ENCODE peak calls at places on chromosome 6, in eight cellular contexts. One of them, this sample, is unnamed.

GRCh38 chr6:111113731-111114438 is 26.6 kb downstream of the SLC16A10 start:
- DNase-seq in stimulated activated CD8-positive, alpha-beta memory T cell treated with anti-CD3 and anti-CD28 coated beads, Interleukin-15, amount 100 ng/mL, for 1 hour: no peak
- DNase-seq in left lobe of liver: no peak
- DNase-seq in stimulated activated CD4-positive, alpha-beta T cell treated with anti-CD3 and anti-CD28 coated beads, Interleukin-1b, Interleukin-23, amount 100 ng/mL, for 1 hour: no peak
- DNase-seq in K562: no peak
- DNase-seq in head of caudate nucleus: peak; percentile 21
- DNase-seq in choroid plexus epithelial cell: peak; percentile 83
- DNase-seq in SW 1271: no peak
- DNase-seq in this sample: no peak

GRCh38 chr6:392441-393390 is 1.2 kb downstream of the IRF4 start:
- DNase-seq in left lobe of liver: no peak
- DNase-seq in head of caudate nucleus: no peak
- DNase-seq in choroid plexus epithelial cell: no peak
- DNase-seq in stimulated activated CD4-positive, alpha-beta T cell treated with anti-CD3 and anti-CD28 coated beads, Interleukin-1b, Interleukin-23, amount 100 ng/mL, for 1 hour: no peak
- DNase-seq in SW 1271: no peak
- DNase-seq in stimulated activated CD8-positive, alpha-beta memory T cell treated with anti-CD3 and anti-CD28 coated beads, Interleukin-15, amount 100 ng/mL, for 1 hour: no peak
- DNase-seq in K562: no peak
- DNase-seq in this sample: no peak

GRCh38 chr6:82924799-82925535 is 140.7 kb downstream of the UBE3D start:
- DNase-seq in choroid plexus epithelial cell: peak; percentile 47
- DNase-seq in stimulated activated CD8-positive, alpha-beta memory T cell treated with anti-CD3 and anti-CD28 coated beads, Interleukin-15, amount 100 ng/mL, for 1 hour: no peak
- DNase-seq in stimulated activated CD4-positive, alpha-beta T cell treated with anti-CD3 and anti-CD28 coated beads, Interleukin-1b, Interleukin-23, amount 100 ng/mL, for 1 hour: no peak
- DNase-seq in head of caudate nucleus: no peak
- DNase-seq in SW 1271: no peak
- DNase-seq in K562: no peak
- DNase-seq in left lobe of liver: no peak
- DNase-seq in this sample: no peak

GRCh38 chr6:15389079-15389758 is 143.3 kb downstream of the JARID2 start:
- DNase-seq in head of caudate nucleus: peak; percentile 26
- DNase-seq in stimulated activated CD8-positive, alpha-beta memory T cell treated with anti-CD3 and anti-CD28 coated beads, Interleukin-15, amount 100 ng/mL, for 1 hour: no peak
- DNase-seq in K562: no peak
- DNase-seq in SW 1271: no peak
- DNase-seq in left lobe of liver: peak; percentile 55
- DNase-seq in stimulated activated CD4-positive, alpha-beta T cell treated with anti-CD3 and anti-CD28 coated beads, Interleukin-1b, Interleukin-23, amount 100 ng/mL, for 1 hour: no peak
- DNase-seq in choroid plexus epithelial cell: no peak
- DNase-seq in this sample: no peak

GRCh38 chr6:156395276-156395675 is 381.9 kb upstream of the ARID1B start:
- DNase-seq in K562: no peak
- DNase-seq in stimulated activated CD4-positive, alpha-beta T cell treated with anti-CD3 and anti-CD28 coated beads, Interleukin-1b, Interleukin-23, amount 100 ng/mL, for 1 hour: no peak
- DNase-seq in choroid plexus epithelial cell: no peak
- DNase-seq in head of caudate nucleus: no peak
- DNase-seq in stimulated activated CD8-positive, alpha-beta memory T cell treated with anti-CD3 and anti-CD28 coated beads, Interleukin-15, amount 100 ng/mL, for 1 hour: no peak
- DNase-seq in left lobe of liver: no peak
- DNase-seq in SW 1271: no peak
- DNase-seq in this sample: no peak

GRCh38 chr6:36623547-36624459 is 29.6 kb downstream of the SRSF3 start:
- DNase-seq in left lobe of liver: peak; percentile 90
- DNase-seq in head of caudate nucleus: peak; percentile 86
- DNase-seq in SW 1271: peak; percentile 68
- DNase-seq in stimulated activated CD4-positive, alpha-beta T cell treated with anti-CD3 and anti-CD28 coated beads, Interleukin-1b, Interleukin-23, amount 100 ng/mL, for 1 hour: peak; percentile 51
- DNase-seq in K562: peak; percentile 91
- DNase-seq in stimulated activated CD8-positive, alpha-beta memory T cell treated with anti-CD3 and anti-CD28 coated beads, Interleukin-15, amount 100 ng/mL, for 1 hour: peak; percentile 66
- DNase-seq in choroid plexus epithelial cell: peak; percentile 85
- DNase-seq in this sample: peak; percentile 36

GRCh38 chr6:41730531-41731436 is 4.6 kb downstream of the TFEB start:
- DNase-seq in K562: no peak
- DNase-seq in stimulated activated CD4-positive, alpha-beta T cell treated with anti-CD3 and anti-CD28 coated beads, Interleukin-1b, Interleukin-23, amount 100 ng/mL, for 1 hour: no peak
- DNase-seq in head of caudate nucleus: no peak
- DNase-seq in stimulated activated CD8-positive, alpha-beta memory T cell treated with anti-CD3 and anti-CD28 coated beads, Interleukin-15, amount 100 ng/mL, for 1 hour: no peak
- DNase-seq in choroid plexus epithelial cell: no peak
- DNase-seq in SW 1271: peak; percentile 13
- DNase-seq in left lobe of liver: no peak
- DNase-seq in this sample: no peak

GRCh38 chr6:45441811-45442453 is 64.2 kb upstream of the SUPT3H start:
- DNase-seq in stimulated activated CD4-positive, alpha-beta T cell treated with anti-CD3 and anti-CD28 coated beads, Interleukin-1b, Interleukin-23, amount 100 ng/mL, for 1 hour: no peak
- DNase-seq in SW 1271: no peak
- DNase-seq in stimulated activated CD8-positive, alpha-beta memory T cell treated with anti-CD3 and anti-CD28 coated beads, Interleukin-15, amount 100 ng/mL, for 1 hour: no peak
- DNase-seq in K562: no peak
- DNase-seq in choroid plexus epithelial cell: peak; percentile 28
- DNase-seq in left lobe of liver: no peak
- DNase-seq in head of caudate nucleus: no peak
- DNase-seq in this sample: no peak

GRCh38 chr6:33700391-33701050 is 11.0 kb downstream of the UQCC2 start:
- DNase-seq in head of caudate nucleus: peak; percentile 70
- DNase-seq in left lobe of liver: no peak
- DNase-seq in choroid plexus epithelial cell: peak; percentile 85
- DNase-seq in SW 1271: peak; percentile 54
- DNase-seq in stimulated activated CD8-positive, alpha-beta memory T cell treated with anti-CD3 and anti-CD28 coated beads, Interleukin-15, amount 100 ng/mL, for 1 hour: peak; percentile 54
- DNase-seq in stimulated activated CD4-positive, alpha-beta T cell treated with anti-CD3 and anti-CD28 coated beads, Interleukin-1b, Interleukin-23, amount 100 ng/mL, for 1 hour: peak; percentile 41
- DNase-seq in K562: peak; percentile 78
- DNase-seq in this sample: no peak

This sample was measured in NCI-H1930.